ENCODE peak calls at places on chromosomes 12 and 14, in four cellular contexts. B is IMR-90, O is K562, X is GM12878. G is an unnamed sample.

GRCh38 chr14:33714527-33715222 is 236.2 kb downstream of the EGLN3 start:
- DNase-seq in B (no peak), X (no peak), O (no peak), G (no peak)

GRCh38 chr12:68538722-68539614 is 71.7 kb upstream of the RAP1B start:
- DNase-seq in O (peak; percentile 49), B (peak; percentile 26), X (peak; percentile 59), G (peak; percentile 51)

GRCh38 chr12:50397122-50397650 is 777 bp upstream of the FAM186A start:
- DNase-seq in B (peak; percentile 55), O (no peak), X (no peak), G (no peak)

GRCh38 chr14:37221073-37221472 is 23.3 kb downstream of the MIPOL1 start:
- DNase-seq in X (no peak), O (no peak), B (no peak), G (no peak)

GRCh38 chr14:69845787-69846186 is 33.4 kb upstream of the SMOC1 start:
- DNase-seq in O (no peak), X (no peak), B (peak; percentile 4), G (no peak)

GRCh38 chr12:15963271-15963670 is 52.1 kb downstream of the DERA start:
- DNase-seq in X (no peak), B (peak; percentile 83), O (no peak), G (no peak)

GRCh38 chr14:84108746-84109457 is 1421.0 kb upstream of the FLRT2 start:
- DNase-seq in X (no peak), O (no peak), B (no peak), G (no peak)

GRCh38 chr14:91244501-91244901 is at the start of gene GPR68:
- DNase-seq in B (peak; percentile 73), X (no peak), O (no peak), G (peak; percentile 56)

GRCh38 chr12:8817856-8818255 is 4.6 kb upstream of the A2ML1 start:
- DNase-seq in B (no peak), O (no peak), X (no peak), G (no peak)

GRCh38 chr12:93135286-93136239 is 206.5 kb upstream of the EEA1 start:
- DNase-seq in O (no peak), B (peak; percentile 57), X (no peak), G (no peak)

GRCh38 chr14:95980402-95980801 is 58.8 kb upstream of the C14orf132 start:
- DNase-seq in O (no peak), B (no peak), X (no peak), G (no peak)

GRCh38 chr12:50234347-50234746 is 49.0 kb downstream of the LIMA1 start:
- DNase-seq in X (no peak), O (peak; percentile 78), B (no peak), G (no peak)

GRCh38 chr12:124920353-124920935 is 6.0 kb upstream of the UBC start:
- DNase-seq in B (no peak), X (no peak), O (no peak), G (no peak)

GRCh38 chr14:92568621-92569479 is 55.3 kb downstream of the RIN3 start:
- DNase-seq in X (peak; percentile 76), O (no peak), B (no peak), G (no peak)

GRCh38 chr12:86838709-86839108 is 582.5 kb upstream of the MGAT4C start:
- DNase-seq in O (no peak), X (no peak), B (no peak), G (no peak)

GRCh38 chr14:75559451-75560187 is 18.8 kb upstream of the FLVCR2 start:
- DNase-seq in B (peak; percentile 30), O (no peak), X (no peak), G (no peak)

GRCh38 chr12:132724506-132725220 is 14.0 kb downstream of the PGAM5 start:
- DNase-seq in O (no peak), X (no peak), B (no peak), G (no peak)

GRCh38 chr12:120367924-120368788 is 808 bp downstream of the MSI1 start:
- DNase-seq in O (no peak), B (no peak), X (no peak), G (no peak)

GRCh38 chr12:40980346-40981005 is 207.6 kb upstream of the PDZRN4 start:
- DNase-seq in O (no peak), B (peak; percentile 2), X (no peak), G (no peak)

GRCh38 chr14:95516554-95517209 is at the start of gene SYNE3:
- DNase-seq in X (no peak), O (no peak), B (no peak), G (peak; percentile 58)

GRCh38 chr12:115785548-115785947 is 491.9 kb downstream of the MED13L start:
- DNase-seq in O (peak; percentile 2), B (no peak), X (no peak), G (no peak)

GRCh38 chr14:63454863-63455622 is 88.1 kb downstream of the PPP2R5E start:
- DNase-seq in X (no peak), B (peak; percentile 54), O (peak; percentile 26), G (no peak)

GRCh38 chr14:63457498-63457897 is 85.7 kb downstream of the PPP2R5E start:
- DNase-seq in X (no peak), B (no peak), O (no peak), G (no peak)

GRCh38 chr14:63454436-63454835 is 88.7 kb downstream of the PPP2R5E start:
- DNase-seq in O (no peak), B (no peak), X (no peak), G (no peak)

GRCh38 chr14:63452796-63453195 is 90.4 kb downstream of the PPP2R5E start:
- DNase-seq in B (no peak), O (no peak), X (no peak), G (no peak)

GRCh38 chr14:63453443-63453936 is 89.7 kb downstream of the PPP2R5E start:
- DNase-seq in O (peak; percentile 58), B (no peak), X (no peak), G (no peak)
- TF ChIP-seq CHD1 in O (no peak), B (no peak), X (no peak), G (no peak)

GRCh38 chr14:61636291-61636690 is 59.0 kb upstream of the HIF1A start:
- DNase-seq in X (no peak), O (no peak), B (no peak), G (no peak)
- TF ChIP-seq CHD1 in X (no peak), O (no peak), B (no peak), G (no peak)

GRCh38 chr12:9906888-9907287 is 25.3 kb downstream of the CLEC2A start:
- DNase-seq in O (no peak), X (no peak), B (no peak), G (no peak)
- TF ChIP-seq CHD1 in O (no peak), X (no peak), B (no peak), G (no peak)

DNA sequence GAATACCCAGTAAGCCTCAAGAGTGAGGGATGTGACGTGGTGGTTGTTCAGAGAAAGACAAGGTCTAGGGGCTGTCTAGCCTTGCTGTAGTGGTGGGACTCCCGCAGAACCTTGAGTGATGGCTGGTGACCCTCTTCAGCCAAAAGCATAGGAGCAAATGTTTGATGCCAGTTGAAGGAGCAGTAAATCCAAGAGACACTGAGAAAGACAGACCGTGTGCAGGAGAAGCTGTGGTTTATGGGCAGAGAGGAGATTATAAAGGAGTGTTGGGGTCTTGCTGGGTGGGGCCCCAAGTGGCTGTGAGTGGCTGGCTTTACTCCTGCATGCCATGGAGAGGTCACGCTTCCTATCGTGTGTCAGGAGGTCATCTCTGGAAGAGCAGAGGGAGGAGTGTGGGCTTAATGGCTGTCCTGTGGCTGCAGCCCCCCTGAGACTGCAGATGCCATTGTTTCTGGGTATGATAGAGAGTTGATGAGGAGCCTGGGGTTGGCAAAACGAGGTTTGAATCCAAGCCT is 152.0 kb upstream of the CCND2 start:
- DNase-seq in B (no peak), O (no peak), X (no peak), G (peak; percentile 19)
- TF ChIP-seq CHD1 in B (no peak), O (no peak), X (no peak), G (no peak)

DNA sequence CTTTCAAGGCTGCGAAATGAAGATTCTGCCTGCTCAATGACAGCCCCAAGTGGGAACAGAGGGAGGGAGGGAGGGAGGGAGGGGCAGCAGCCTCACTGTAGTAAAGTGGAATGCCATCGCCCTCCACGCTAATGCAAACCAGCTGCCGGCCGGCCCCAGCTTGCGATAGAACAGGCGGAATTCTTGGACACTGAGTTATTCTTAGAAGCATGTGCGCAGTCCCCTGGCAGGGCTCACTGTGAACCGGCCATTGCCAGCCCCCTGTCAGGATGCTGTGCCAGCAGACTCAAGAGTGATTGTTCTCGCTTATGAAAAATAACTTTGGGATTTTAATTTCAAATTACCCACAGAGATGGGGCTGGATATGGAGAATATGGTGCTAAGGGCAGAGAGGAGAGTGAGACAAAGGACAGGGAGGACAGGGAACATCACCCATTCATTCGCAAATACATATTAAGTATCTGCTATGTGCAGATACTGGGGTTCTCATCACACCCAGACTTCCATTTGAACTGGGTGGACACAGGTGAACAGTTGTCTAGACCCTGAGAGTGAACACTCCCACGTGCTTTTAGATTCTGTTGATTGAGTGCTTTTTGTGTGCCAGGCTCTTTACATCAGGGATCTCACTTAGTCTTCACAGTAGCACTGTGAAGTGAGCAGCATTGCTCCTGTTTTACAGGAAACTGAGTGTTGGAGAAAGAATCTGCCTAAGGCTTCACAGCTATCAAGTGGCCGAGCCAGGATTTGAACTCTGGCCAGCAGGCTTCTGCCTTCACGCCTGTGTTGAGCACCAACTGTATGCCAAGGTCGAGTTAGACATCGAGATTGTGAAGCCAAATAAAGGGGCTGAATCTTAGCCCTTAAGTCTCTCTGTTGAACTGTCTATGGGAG is 192.9 kb downstream of the C12orf75 start:
- DNase-seq in X (no peak), B (peak; percentile 86), O (no peak), G (no peak)
- TF ChIP-seq CHD1 in X (no peak), B (no peak), O (no peak), G (no peak)

GRCh38 chr14:100078997-100079561 is 13.9 kb downstream of the EVL start:
- DNase-seq in B (peak; percentile 72), X (no peak), O (peak; percentile 76), G (peak; percentile 71)
- TF ChIP-seq CHD1 in B (no peak), X (no peak), O (no peak), G (no peak)

GRCh38 chr12:29314421-29314820 is 66.6 kb downstream of the ERGIC2 start:
- DNase-seq in O (no peak), B (no peak), X (no peak), G (no peak)

GRCh38 chr12:29317556-29318363 is 63.2 kb downstream of the ERGIC2 start:
- DNase-seq in B (peak; percentile 30), O (peak; percentile 69), X (peak; percentile 52), G (no peak)

GRCh38 chr12:29322157-29322556 is 58.8 kb downstream of the ERGIC2 start:
- DNase-seq in X (no peak), O (no peak), B (no peak), G (no peak)

GRCh38 chr12:29320295-29321090 is 60.5 kb downstream of the ERGIC2 start:
- DNase-seq in O (no peak), B (peak; percentile 93), X (no peak), G (no peak)

GRCh38 chr12:29316772-29317171 is 64.2 kb downstream of the ERGIC2 start:
- DNase-seq in B (peak; percentile 71), O (peak; percentile 26), X (no peak), G (peak; percentile 7)
- TF ChIP-seq CHD1 in B (no peak), O (no peak), X (no peak), G (no peak)

GRCh38 chr12:52824741-52825410 is 9.2 kb downstream of the KRT79 start:
- DNase-seq in X (no peak), B (no peak), O (no peak), G (no peak)
- TF ChIP-seq CHD1 in X (no peak), B (no peak), O (no peak), G (no peak)

G was measured in H1.